ENCODE peak calls at places on chromosomes 12 and 14, in four cellular contexts. A is fibroblast of the aortic adventitia, X is endodermal cell, W is HepG2. T is an unnamed sample.

GRCh38 chr14:41418851-41419250 is 187.8 kb upstream of the LRFN5 start:
- DNase-seq in A (no peak), X (no peak), W (no peak), T (no peak)

GRCh38 chr12:53097564-53098353 is at the start of gene IGFBP6:
- DNase-seq in W (no peak), X (peak; percentile 88), A (peak; percentile 40), T (peak; percentile 39)

GRCh38 chr12:120229071-120229582 is 28.2 kb upstream of the RPLP0 start:
- DNase-seq in X (no peak), A (no peak), W (peak; percentile 67), T (no peak)

GRCh38 chr14:101459392-101459900 is 101.8 kb upstream of the DIO3 start:
- DNase-seq in X (no peak), A (no peak), W (no peak), T (no peak)

GRCh38 chr14:65180725-65181025 is 78.4 kb upstream of the MAX start:
- DNase-seq in W (no peak), A (no peak), X (no peak), T (no peak)

GRCh38 chr14:105939810-105940508 is 413.6 kb downstream of the TMEM121 start:
- DNase-seq in A (no peak), X (no peak), W (no peak), T (no peak)

GRCh38 chr14:61438860-61439765 is 117.7 kb downstream of the PRKCH start:
- DNase-seq in W (peak; percentile 85), A (peak; percentile 75), X (peak; percentile 76), T (no peak)

GRCh38 chr12:102478416-102479098 is 1.8 kb downstream of the IGF1 start:
- DNase-seq in W (no peak), A (no peak), X (peak; percentile 79), T (peak; percentile 38)

GRCh38 chr12:76921072-76921471 is 42.3 kb upstream of the CSRP2 start:
- DNase-seq in A (no peak), W (no peak), X (no peak), T (no peak)

GRCh38 chr14:50003213-50004021 is 110.5 kb downstream of the ARF6 start:
- DNase-seq in W (peak; percentile 71), A (peak; percentile 51), X (peak; percentile 74), T (peak; percentile 80)
- TF ChIP-seq CTCF in W (peak; percentile 46), A (no peak), X (no peak), T (no peak)

GRCh38 chr12:34306133-34306830 is 284.0 kb downstream of the ALG10 start:
- DNase-seq in W (no peak), X (no peak), A (no peak), T (no peak)
- TF ChIP-seq CTCF in W (no peak), X (no peak), A (no peak), T (no peak)

GRCh38 chr12:34347367-34347766 is 325.1 kb downstream of the ALG10 start:
- DNase-seq in A (no peak), X (peak; percentile 50), W (peak; percentile 18), T (no peak)
- TF ChIP-seq CTCF in A (no peak), X (peak; percentile 32), W (peak; percentile 70), T (no peak)

DNA sequence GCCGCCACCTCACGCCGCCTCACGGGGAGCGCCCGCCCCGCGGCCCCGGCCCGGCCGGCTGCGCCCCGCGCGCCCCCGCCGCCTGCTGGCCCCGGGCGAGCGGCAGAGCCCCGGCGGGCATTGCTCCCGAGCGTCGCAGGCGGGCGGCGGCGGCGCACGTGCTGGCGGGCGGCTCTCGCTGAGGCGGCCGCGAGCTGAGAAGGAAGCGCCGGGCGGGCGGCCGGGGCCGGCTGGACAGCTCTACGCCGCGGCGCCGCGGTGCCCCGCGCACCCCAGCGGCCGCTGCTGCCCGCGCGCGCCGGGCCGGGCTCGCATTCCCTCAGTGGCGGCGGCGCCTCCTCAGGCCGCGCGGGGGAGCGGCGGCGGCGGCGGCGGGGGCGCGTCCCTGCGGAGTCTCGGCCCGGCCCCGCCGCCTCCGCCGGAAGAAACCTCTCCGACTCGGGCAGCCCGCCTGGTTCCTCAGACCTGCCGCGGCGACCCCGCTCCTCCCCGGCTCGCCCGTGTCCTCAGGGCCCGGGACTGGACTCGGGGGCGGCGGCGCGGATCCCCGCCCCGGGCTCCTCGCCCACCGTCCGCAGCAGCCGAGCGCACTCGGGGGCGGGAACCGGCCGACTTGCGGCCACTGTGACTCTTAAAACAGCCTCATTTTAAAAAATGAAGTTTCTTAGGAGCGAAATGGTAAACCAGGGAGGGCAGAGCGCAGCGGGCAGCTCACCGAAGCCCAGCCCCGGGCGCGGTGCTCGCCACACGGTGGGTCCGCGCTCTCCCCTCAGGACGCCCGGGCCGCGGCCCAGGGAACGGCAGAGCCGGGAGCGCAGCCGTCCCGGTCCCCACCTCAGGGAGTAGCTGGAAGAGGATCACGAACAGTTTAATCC is at the start of gene PITPNM2:
- DNase-seq in X (peak; percentile 84), W (no peak), A (peak; percentile 38), T (peak; percentile 58)
- TF ChIP-seq CTCF in X (peak; percentile 21), W (no peak), A (peak; percentile 7), T (no peak)

DNA sequence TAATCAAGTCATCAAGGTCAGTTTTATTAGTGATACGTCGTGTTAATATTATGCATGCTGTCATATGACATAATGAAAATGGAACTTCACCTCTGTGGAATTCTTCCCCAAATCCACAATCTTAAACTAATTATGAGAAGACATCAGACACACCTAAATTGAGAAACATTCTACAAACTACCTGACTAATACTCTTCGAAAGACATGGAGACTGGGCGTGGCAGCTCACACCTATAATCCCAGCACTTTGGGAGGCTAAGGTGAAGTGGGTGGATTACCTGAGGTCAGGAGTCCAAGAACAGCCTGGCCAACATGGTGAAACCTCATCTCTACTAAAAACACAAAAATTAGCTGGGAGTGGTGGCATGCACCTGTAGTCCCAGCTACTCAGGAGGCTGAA is 33.3 kb upstream of the KRAS start:
- DNase-seq in X (no peak), W (no peak), A (no peak), T (no peak)
- TF ChIP-seq CTCF in X (no peak), W (no peak), A (no peak), T (no peak)

T was measured in natural killer cell.